ENCODE peak calls at places on chromosomes 13 and 19, in five cellular contexts. U is A549, D is heart right ventricle, V is mammary epithelial cell, W is lower lobe of right lung. G is an unnamed sample. For H3K4me1, the result is how much of the 10 kb centered on the place peaks cover.

GRCh38 chr19:51016798-51017683 is 2.5 kb downstream of the KLK10 start:
- DNase-seq in V (peak), D (peak), W (no peak), U (peak), G (peak)

GRCh38 chr13:28729541-28729940 is 10.8 kb upstream of the SLC46A3 start:
- DNase-seq in U (no peak), D (no peak), W (no peak), V (no peak), G (no peak)

GRCh38 chr19:10961073-10961762 is 388 bp downstream of the SMARCA4 start:
- DNase-seq in D (no peak), W (peak), U (no peak), V (no peak), G (no peak)

GRCh38 chr19:32489971-32490370 is 84.4 kb downstream of the DPY19L3 start:
- DNase-seq in D (no peak), U (no peak), W (no peak), V (no peak), G (no peak)

GRCh38 chr19:3725640-3726310 is 17.6 kb downstream of the TJP3 start:
- DNase-seq in U (no peak), V (no peak), D (no peak), W (peak), G (no peak)

GRCh38 chr13:41722684-41723083 is 238.2 kb downstream of the VWA8 start:
- DNase-seq in V (no peak), D (no peak), W (no peak), U (no peak), G (no peak)

GRCh38 chr19:5369962-5370367 is 29.4 kb upstream of the PTPRS start:
- DNase-seq in W (peak), D (peak), U (peak), V (no peak), G (no peak)

GRCh38 chr13:72025836-72026235 is 158.8 kb upstream of the DACH1 start:
- DNase-seq in W (no peak), V (no peak), U (no peak), D (no peak), G (peak)

GRCh38 chr13:65600702-65601101 is 1629.4 kb downstream of the PCDH9 start:
- DNase-seq in V (no peak), W (no peak), U (peak), D (no peak), G (no peak)

GRCh38 chr19:14147797-14148605 is 11.6 kb upstream of the ASF1B start:
- DNase-seq in U (peak), V (peak), W (peak), D (peak), G (peak)

GRCh38 chr19:17873661-17874422 is 2.1 kb downstream of the SLC5A5 start:
- DNase-seq in D (no peak), V (peak), W (peak), U (peak), G (no peak)

GRCh38 chr19:20923077-20923871 is at the start of gene ZNF85:
- DNase-seq in V (peak), D (peak), U (peak), W (peak), G (peak)

GRCh38 chr19:6056282-6056741 is 54.0 kb downstream of the RFX2 start:
- DNase-seq in U (peak), V (peak), D (no peak), W (no peak), G (no peak)

GRCh38 chr13:93248627-93249047 is 22.0 kb downstream of the GPC6 start:
- DNase-seq in U (peak), D (no peak), W (peak), V (no peak), G (no peak)

GRCh38 chr19:3818479-3818878 is 32.3 kb upstream of the MATK start:
- DNase-seq in V (no peak), U (no peak), D (no peak), W (no peak), G (peak)

GRCh38 chr19:45771331-45771933 is 2.4 kb upstream of the SIX5 start:
- DNase-seq in D (peak), W (no peak), V (no peak), U (no peak), G (no peak)

GRCh38 chr13:112245179-112245724 is 130.9 kb upstream of the SPACA7 start:
- DNase-seq in D (no peak), W (no peak), V (no peak), U (no peak), G (no peak)

GRCh38 chr13:109331898-109332297 is 454.5 kb downstream of the IRS2 start:
- DNase-seq in D (no peak), W (no peak), U (no peak), V (no peak), G (no peak)

GRCh38 chr19:1790054-1790762 is 21.9 kb downstream of the ATP8B3 start:
- DNase-seq in D (no peak), U (peak), V (no peak), W (no peak), G (no peak)

GRCh38 chr13:39787086-39787487 is 131.6 kb downstream of the COG6 start:
- DNase-seq in W (no peak), D (no peak), U (no peak), V (no peak), G (no peak)

GRCh38 chr13:23725922-23726321 is 155.7 kb downstream of the TNFRSF19 start:
- DNase-seq in V (no peak), D (no peak), W (no peak), U (no peak), G (no peak)

GRCh38 chr13:109611912-109612691 is 174.3 kb downstream of the IRS2 start:
- DNase-seq in D (no peak), U (no peak), V (peak), W (no peak), G (no peak)

GRCh38 chr19:21321134-21321533 is 8.1 kb downstream of the ZNF708 start:
- DNase-seq in U (no peak), D (no peak), V (peak), W (no peak), G (no peak)

GRCh38 chr13:44151474-44151873 is 222.2 kb upstream of the SERP2 start:
- DNase-seq in V (no peak), W (no peak), U (no peak), D (no peak), G (no peak)

GRCh38 chr13:69274231-69274630 is 833.4 kb upstream of the ATXN8OS start:
- DNase-seq in V (no peak), D (no peak), U (no peak), W (no peak), G (peak)

DNA sequence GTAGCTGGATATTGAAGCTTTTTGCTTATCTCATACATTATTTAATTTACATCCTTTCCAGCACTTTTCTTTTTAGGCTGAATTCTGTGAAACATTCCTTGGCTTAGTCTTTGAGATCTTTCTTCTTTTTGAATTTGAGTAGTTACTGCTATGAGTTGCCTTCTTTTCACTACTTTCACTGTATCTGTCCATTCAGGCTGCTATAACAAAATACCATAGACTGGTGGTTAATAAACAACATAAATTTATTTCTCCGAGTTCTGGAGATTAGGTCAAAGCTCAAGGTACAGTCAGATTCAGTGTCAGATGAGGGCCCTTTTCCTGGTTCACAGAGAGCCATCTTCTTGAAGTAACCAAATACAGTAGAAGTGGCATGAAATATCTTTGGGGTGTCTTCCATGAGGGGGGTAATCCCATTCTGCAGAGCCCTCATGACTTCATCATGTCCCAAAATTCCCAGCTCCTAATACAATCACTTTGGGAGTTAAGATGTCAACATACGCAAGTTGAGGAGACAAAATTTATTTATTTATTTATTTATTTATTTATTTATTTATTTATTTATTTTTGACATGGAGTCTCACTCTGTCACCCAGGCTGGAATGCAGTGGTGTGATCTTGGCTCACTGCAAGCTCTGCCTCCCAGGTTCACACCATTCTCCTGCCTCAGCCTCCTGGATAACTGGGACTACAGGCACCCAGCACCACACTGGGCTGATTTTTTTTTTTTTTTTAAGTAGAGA is 15.7 kb downstream of the ZNF846 start:
- DNase-seq in U (no peak), V (no peak), W (no peak), D (no peak), G (no peak)
- H3K4me1 ChIP-seq in U (under half), V (under half), W (under half), D (under half), G (under half)

GRCh38 chr13:99314640-99315176 is 7.5 kb upstream of the GPR183 start:
- DNase-seq in U (no peak), V (no peak), W (no peak), D (no peak), G (no peak)
- H3K27ac ChIP-seq in U (no peak), V (no peak), W (no peak), D (no peak), G (no peak)

GRCh38 chr13:27124571-27124970 is 47.0 kb downstream of the USP12 start:
- DNase-seq in W (no peak), V (no peak), D (no peak), U (no peak), G (no peak)

GRCh38 chr13:27120811-27121210 is 50.8 kb downstream of the USP12 start:
- DNase-seq in D (no peak), W (no peak), U (no peak), V (no peak), G (no peak)

GRCh38 chr13:27118428-27119054 is 53.1 kb downstream of the USP12 start:
- DNase-seq in W (no peak), V (no peak), U (no peak), D (no peak), G (no peak)

GRCh38 chr13:27120011-27120410 is 51.6 kb downstream of the USP12 start:
- DNase-seq in U (no peak), W (no peak), V (no peak), D (no peak), G (no peak)

DNA sequence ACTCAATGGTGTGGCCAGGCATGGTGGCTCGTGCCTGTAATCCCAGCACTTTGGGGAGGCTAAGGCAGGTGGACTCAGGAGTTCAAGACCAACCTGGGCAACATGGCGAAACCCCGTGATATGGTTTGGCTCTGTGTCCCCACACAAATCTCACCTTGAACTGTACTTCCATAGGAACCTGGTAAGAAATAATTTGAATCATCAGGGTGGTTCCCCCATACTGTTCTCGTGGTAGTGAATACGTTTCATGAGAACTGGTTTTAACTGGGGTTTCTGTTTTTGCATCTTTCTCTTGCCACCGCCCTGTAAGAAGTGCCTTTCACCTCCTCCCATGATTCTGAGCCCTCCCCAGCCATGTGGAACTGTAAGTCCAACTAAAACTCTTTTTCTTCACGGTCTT is 49.6 kb downstream of the USP12 start:
- DNase-seq in W (no peak), V (no peak), U (no peak), D (no peak), G (no peak)
- H3K4me1 ChIP-seq in W (under half), V (under half), U (under half), D (half or more), G (under half)

GRCh38 chr19:49506575-49507105 is 5.8 kb upstream of the FCGRT start:
- DNase-seq in U (peak), D (no peak), W (peak), V (peak), G (no peak)

GRCh38 chr19:49512970-49513745 is 697 bp downstream of the FCGRT start:
- DNase-seq in W (peak), U (no peak), D (peak), V (no peak), G (no peak)

GRCh38 chr19:49502866-49503581 is 6.8 kb downstream of the RPS11 start:
- DNase-seq in W (peak), V (peak), D (no peak), U (peak), G (no peak)

GRCh38 chr19:49503582-49503962 is 7.3 kb downstream of the RPS11 start:
- DNase-seq in U (no peak), V (no peak), W (no peak), D (no peak), G (no peak)

DNA sequence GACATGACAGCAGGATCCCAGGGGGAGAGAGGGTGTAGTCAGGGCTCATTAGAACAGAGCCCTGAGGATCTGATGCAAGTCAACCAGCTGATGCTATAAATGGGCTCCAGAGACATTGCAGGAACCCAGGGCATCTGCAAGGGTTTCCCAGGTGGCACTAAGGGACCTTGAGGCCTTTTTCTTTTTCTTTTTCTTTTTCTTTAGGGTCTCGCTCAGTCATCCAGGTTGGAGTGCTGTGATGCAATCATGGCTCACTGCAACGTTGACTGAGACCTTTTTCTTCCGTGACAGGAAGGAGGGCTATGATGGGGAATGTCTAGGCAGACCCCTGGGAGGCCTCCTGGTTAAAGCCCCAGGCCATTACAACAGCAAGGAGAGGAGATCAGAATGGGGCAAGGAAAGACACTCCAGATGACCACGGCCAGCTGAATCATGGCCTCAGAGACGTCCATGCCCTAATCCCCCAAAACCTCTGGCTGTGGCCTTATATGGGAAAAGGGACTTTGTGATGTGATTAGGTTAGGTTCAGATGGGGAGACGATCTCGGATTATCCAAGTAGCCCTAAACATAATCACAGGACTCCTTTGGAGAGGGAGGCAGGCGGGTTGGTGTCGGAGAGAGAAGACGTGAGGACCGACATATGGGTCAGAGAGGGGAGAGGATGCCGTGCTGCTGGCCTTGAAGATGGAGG is 4.5 kb upstream of the FCGRT start:
- DNase-seq in W (no peak), V (no peak), U (no peak), D (no peak), G (no peak)
- H3K27ac ChIP-seq in W (no peak), V (no peak), U (no peak), D (no peak), G (no peak)

DNA sequence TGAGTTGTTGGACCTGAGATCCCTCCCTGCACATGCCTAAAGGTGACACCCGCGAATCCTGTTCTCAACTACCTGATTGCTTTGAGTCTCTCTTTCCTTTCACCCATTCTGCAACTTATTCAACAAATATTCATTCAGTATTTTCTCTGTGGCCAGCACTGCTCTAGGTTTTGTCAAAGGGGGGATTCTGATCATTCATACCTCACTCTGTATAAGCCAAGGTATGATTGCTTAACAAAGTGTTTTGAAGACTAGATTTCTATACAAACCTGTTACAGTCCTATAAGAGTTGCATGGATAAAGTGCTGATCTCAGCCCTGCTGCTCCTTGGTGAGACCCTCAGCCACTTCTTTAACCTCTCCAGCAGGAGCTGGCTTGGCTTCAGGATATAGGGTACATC is 409.7 kb downstream of the KCNRG start:
- DNase-seq in V (no peak), W (no peak), U (no peak), D (no peak), G (no peak)
- H3K4me1 ChIP-seq in V (under half), W (under half), U (under half), D (half or more), G (under half)

GRCh38 chr19:44003461-44004134 is 841 bp downstream of the ZNF230 start:
- DNase-seq in V (peak), D (no peak), W (peak), U (no peak), G (peak)
- H3K27ac ChIP-seq in V (peak), D (no peak), W (peak), U (peak), G (no peak)

DNA sequence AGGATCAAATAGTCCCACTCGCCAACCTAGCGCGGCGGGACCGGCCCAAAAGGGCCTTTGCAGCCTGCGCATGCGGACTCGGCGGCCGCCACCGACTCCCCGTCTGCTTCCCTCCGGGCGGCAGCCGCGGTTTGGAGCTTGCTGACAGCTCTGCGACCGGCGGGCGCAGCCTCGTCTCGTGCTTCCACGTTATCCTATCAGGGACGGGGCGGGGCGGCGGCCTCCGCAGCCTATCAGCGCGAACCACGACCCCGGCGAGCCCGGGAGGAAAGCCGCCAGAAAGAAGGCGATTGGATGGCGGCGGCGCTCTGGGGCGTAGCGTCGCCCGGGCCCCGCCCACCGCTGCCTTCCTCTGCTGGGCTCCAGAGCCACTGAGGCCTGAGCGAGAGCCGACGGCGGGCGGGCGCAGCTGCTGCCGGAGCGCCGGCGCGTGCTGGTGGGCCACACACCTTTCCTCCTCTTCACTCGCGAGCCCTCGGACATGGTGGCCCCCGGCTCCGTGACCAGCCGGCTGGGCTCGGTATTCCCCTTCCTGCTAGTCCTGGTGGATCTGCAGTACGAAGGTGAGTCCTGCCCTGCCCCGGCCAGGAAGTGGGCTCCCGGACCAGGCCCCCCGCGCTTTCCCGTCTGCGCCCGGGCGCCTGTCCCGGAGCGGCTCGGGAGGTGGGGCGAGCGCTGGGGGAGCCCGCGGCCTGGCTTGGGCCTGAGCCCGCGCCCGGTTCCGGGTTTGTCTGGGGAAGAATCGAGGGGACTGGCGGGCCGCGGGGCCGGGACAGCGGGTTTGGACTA is at the start of gene DNAJC3:
- DNase-seq in W (peak), D (peak), V (peak), U (peak), G (peak)
- H3K4me1 ChIP-seq in W (under half), D (half or more), V (under half), U (under half), G (under half)

GRCh38 chr19:31303262-31303815 is 45.9 kb downstream of the TSHZ3 start:
- DNase-seq in D (no peak), U (no peak), W (no peak), V (no peak), G (no peak)

GRCh38 chr19:31307270-31307669 is 42.0 kb downstream of the TSHZ3 start:
- DNase-seq in W (no peak), D (no peak), V (no peak), U (no peak), G (no peak)

GRCh38 chr19:31306006-31306753 is 43.1 kb downstream of the TSHZ3 start:
- DNase-seq in U (no peak), D (no peak), W (no peak), V (no peak), G (no peak)

GRCh38 chr19:31301306-31301980 is 47.8 kb downstream of the TSHZ3 start:
- DNase-seq in W (no peak), V (no peak), U (no peak), D (no peak), G (no peak)

DNA sequence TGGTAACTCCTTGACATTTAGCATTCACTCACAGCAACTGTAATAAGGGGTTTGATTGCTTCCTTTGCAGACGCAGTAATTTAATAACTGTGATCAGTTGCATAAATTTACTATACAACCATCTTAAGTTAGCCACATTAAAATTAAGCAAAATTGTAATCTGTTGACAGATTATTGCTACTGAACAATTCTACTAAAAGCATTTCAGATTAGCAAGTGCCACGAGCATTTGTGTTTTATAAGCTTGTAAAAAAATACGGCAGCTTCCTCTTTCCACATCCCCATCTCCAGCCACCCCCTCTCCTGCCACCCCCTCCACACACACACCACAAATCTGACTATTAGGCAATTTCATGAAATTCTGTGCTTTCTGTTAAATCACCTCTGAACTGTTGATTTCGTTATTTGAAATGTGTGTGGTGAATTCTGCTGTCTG is 44.3 kb downstream of the TSHZ3 start:
- DNase-seq in D (no peak), W (no peak), U (no peak), V (no peak), G (no peak)
- H3K27ac ChIP-seq in D (no peak), W (no peak), U (no peak), V (no peak), G (no peak)

DNA sequence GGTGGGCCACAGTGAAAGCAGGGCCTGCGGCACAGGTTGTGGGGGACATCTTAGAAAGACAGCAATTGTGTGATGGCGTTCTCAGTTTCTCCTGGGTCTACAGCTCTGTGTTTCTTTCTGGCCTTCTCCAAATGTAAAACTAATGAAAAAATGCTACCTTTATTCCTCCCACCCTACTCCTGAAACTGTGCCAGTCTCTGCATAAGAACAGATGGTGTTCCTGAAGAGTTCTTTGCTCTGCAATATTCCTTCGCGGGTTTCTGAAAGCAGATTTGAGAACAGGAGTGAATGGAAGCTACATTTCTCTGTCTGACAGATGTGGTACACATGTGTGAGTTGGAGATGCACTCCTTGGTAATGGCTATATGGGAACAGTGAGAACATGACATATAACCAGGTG is 18.0 kb upstream of the LRCH1 start:
- DNase-seq in W (no peak), D (no peak), V (no peak), U (no peak), G (no peak)
- H3K4me1 ChIP-seq in W (under half), D (under half), V (under half), U (under half), G (under half)

G was measured in foreskin keratinocyte.